ENCODE peak calls at places on chromosome 5, in nine cellular contexts. One of them, this sample, is unnamed. For H3K4me1, the result is how much of the 10 kb centered on the place peaks cover.

GRCh38 chr5:34847552-34847951 is 8.6 kb downstream of the TTC23L start:
- DNase-seq in Peyer's patch: no peak
- DNase-seq in SJSA1: no peak
- DNase-seq in left ventricle myocardium inferior: no peak
- DNase-seq in neural progenitor cell: no peak
- DNase-seq in CD8-positive, alpha-beta T cell: no peak
- DNase-seq in prostate gland: no peak
- DNase-seq in mammary epithelial cell: no peak
- DNase-seq in tibial artery: no peak
- DNase-seq in this sample: no peak

GRCh38 chr5:138789771-138790242 is 36.6 kb downstream of the CTNNA1 start:
- DNase-seq in Peyer's patch: no peak
- DNase-seq in SJSA1: no peak
- DNase-seq in left ventricle myocardium inferior: no peak
- DNase-seq in neural progenitor cell: peak
- DNase-seq in CD8-positive, alpha-beta T cell: no peak
- DNase-seq in prostate gland: no peak
- DNase-seq in mammary epithelial cell: peak
- DNase-seq in tibial artery: no peak
- DNase-seq in this sample: no peak

GRCh38 chr5:76372320-76373054 is 30.6 kb upstream of the IQGAP2 start:
- DNase-seq in Peyer's patch: no peak
- DNase-seq in SJSA1: peak
- DNase-seq in left ventricle myocardium inferior: no peak
- DNase-seq in neural progenitor cell: no peak
- DNase-seq in CD8-positive, alpha-beta T cell: no peak
- DNase-seq in prostate gland: no peak
- DNase-seq in mammary epithelial cell: peak
- DNase-seq in tibial artery: no peak
- DNase-seq in this sample: no peak

GRCh38 chr5:33317271-33317670 is 123.5 kb upstream of the TARS1 start:
- DNase-seq in Peyer's patch: no peak
- DNase-seq in SJSA1: no peak
- DNase-seq in left ventricle myocardium inferior: no peak
- DNase-seq in neural progenitor cell: no peak
- DNase-seq in CD8-positive, alpha-beta T cell: no peak
- DNase-seq in prostate gland: no peak
- DNase-seq in mammary epithelial cell: no peak
- DNase-seq in tibial artery: no peak
- DNase-seq in this sample: no peak

GRCh38 chr5:9820696-9821449 is 190.7 kb upstream of the TAS2R1 start:
- DNase-seq in Peyer's patch: no peak
- DNase-seq in SJSA1: no peak
- DNase-seq in left ventricle myocardium inferior: no peak
- DNase-seq in neural progenitor cell: no peak
- DNase-seq in CD8-positive, alpha-beta T cell: no peak
- DNase-seq in prostate gland: no peak
- DNase-seq in mammary epithelial cell: no peak
- DNase-seq in tibial artery: no peak
- DNase-seq in this sample: no peak

GRCh38 chr5:115069087-115069968 is 100.4 kb downstream of the TRIM36 start:
- DNase-seq in Peyer's patch: no peak
- DNase-seq in SJSA1: no peak
- DNase-seq in left ventricle myocardium inferior: no peak
- DNase-seq in neural progenitor cell: peak
- DNase-seq in CD8-positive, alpha-beta T cell: no peak
- DNase-seq in prostate gland: peak
- DNase-seq in mammary epithelial cell: peak
- DNase-seq in tibial artery: peak
- DNase-seq in this sample: no peak

GRCh38 chr5:64273276-64273675 is 107.6 kb downstream of the RNF180 start:
- DNase-seq in Peyer's patch: no peak
- DNase-seq in SJSA1: no peak
- DNase-seq in left ventricle myocardium inferior: no peak
- DNase-seq in neural progenitor cell: no peak
- DNase-seq in CD8-positive, alpha-beta T cell: no peak
- DNase-seq in prostate gland: no peak
- DNase-seq in mammary epithelial cell: no peak
- DNase-seq in tibial artery: no peak
- DNase-seq in this sample: no peak

GRCh38 chr5:56585973-56586740 is 229.2 kb upstream of the MAP3K1 start:
- DNase-seq in Peyer's patch: no peak
- DNase-seq in SJSA1: no peak
- DNase-seq in left ventricle myocardium inferior: peak
- DNase-seq in neural progenitor cell: peak
- DNase-seq in CD8-positive, alpha-beta T cell: no peak
- DNase-seq in prostate gland: peak
- DNase-seq in mammary epithelial cell: no peak
- DNase-seq in tibial artery: peak
- DNase-seq in this sample: no peak

GRCh38 chr5:72949481-72949880 is 6.4 kb upstream of the FCHO2 start:
- DNase-seq in Peyer's patch: no peak
- DNase-seq in SJSA1: no peak
- DNase-seq in left ventricle myocardium inferior: no peak
- DNase-seq in neural progenitor cell: no peak
- DNase-seq in CD8-positive, alpha-beta T cell: no peak
- DNase-seq in prostate gland: no peak
- DNase-seq in mammary epithelial cell: peak
- DNase-seq in tibial artery: no peak
- DNase-seq in this sample: no peak

GRCh38 chr5:3284506-3284905 is 311.1 kb upstream of the IRX1 start:
- DNase-seq in Peyer's patch: no peak
- DNase-seq in SJSA1: no peak
- DNase-seq in left ventricle myocardium inferior: no peak
- DNase-seq in neural progenitor cell: no peak
- DNase-seq in CD8-positive, alpha-beta T cell: no peak
- DNase-seq in prostate gland: no peak
- DNase-seq in mammary epithelial cell: no peak
- DNase-seq in tibial artery: no peak
- DNase-seq in this sample: no peak

GRCh38 chr5:131005963-131006684 is 158.9 kb downstream of the HINT1 start:
- DNase-seq in Peyer's patch: no peak
- DNase-seq in SJSA1: no peak
- DNase-seq in left ventricle myocardium inferior: no peak
- DNase-seq in neural progenitor cell: peak
- DNase-seq in CD8-positive, alpha-beta T cell: no peak
- DNase-seq in prostate gland: no peak
- DNase-seq in mammary epithelial cell: peak
- DNase-seq in tibial artery: no peak
- DNase-seq in this sample: no peak

GRCh38 chr5:143228597-143229293 is 174.7 kb downstream of the NR3C1 start:
- DNase-seq in Peyer's patch: no peak
- DNase-seq in SJSA1: no peak
- DNase-seq in left ventricle myocardium inferior: no peak
- DNase-seq in neural progenitor cell: no peak
- DNase-seq in CD8-positive, alpha-beta T cell: no peak
- DNase-seq in prostate gland: no peak
- DNase-seq in mammary epithelial cell: no peak
- DNase-seq in tibial artery: no peak
- DNase-seq in this sample: no peak

GRCh38 chr5:31581498-31582099 is 49.5 kb downstream of the C5orf22 start:
- DNase-seq in Peyer's patch: no peak
- DNase-seq in SJSA1: no peak
- DNase-seq in left ventricle myocardium inferior: no peak
- DNase-seq in neural progenitor cell: peak
- DNase-seq in CD8-positive, alpha-beta T cell: no peak
- DNase-seq in prostate gland: no peak
- DNase-seq in mammary epithelial cell: peak
- DNase-seq in tibial artery: no peak
- DNase-seq in this sample: no peak

GRCh38 chr5:74167206-74167929 is 473.2 kb downstream of the ENC1 start:
- DNase-seq in Peyer's patch: no peak
- DNase-seq in SJSA1: no peak
- DNase-seq in left ventricle myocardium inferior: no peak
- DNase-seq in neural progenitor cell: no peak
- DNase-seq in CD8-positive, alpha-beta T cell: no peak
- DNase-seq in prostate gland: peak
- DNase-seq in mammary epithelial cell: peak
- DNase-seq in tibial artery: no peak
- DNase-seq in this sample: no peak

GRCh38 chr5:95907067-95907705 is 54.5 kb downstream of the ELL2 start:
- DNase-seq in Peyer's patch: no peak
- DNase-seq in SJSA1: no peak
- DNase-seq in left ventricle myocardium inferior: no peak
- DNase-seq in neural progenitor cell: no peak
- DNase-seq in CD8-positive, alpha-beta T cell: no peak
- DNase-seq in prostate gland: no peak
- DNase-seq in mammary epithelial cell: no peak
- DNase-seq in tibial artery: no peak
- DNase-seq in this sample: no peak

GRCh38 chr5:136457390-136458094 is 92.2 kb upstream of the TRPC7 start:
- DNase-seq in Peyer's patch: no peak
- DNase-seq in SJSA1: no peak
- DNase-seq in left ventricle myocardium inferior: no peak
- DNase-seq in neural progenitor cell: no peak
- DNase-seq in CD8-positive, alpha-beta T cell: no peak
- DNase-seq in prostate gland: no peak
- DNase-seq in mammary epithelial cell: no peak
- DNase-seq in tibial artery: no peak
- DNase-seq in this sample: no peak

GRCh38 chr5:36919650-36920049 is 43.1 kb downstream of the NIPBL start:
- DNase-seq in Peyer's patch: no peak
- DNase-seq in SJSA1: no peak
- DNase-seq in left ventricle myocardium inferior: no peak
- DNase-seq in neural progenitor cell: no peak
- DNase-seq in CD8-positive, alpha-beta T cell: no peak
- DNase-seq in prostate gland: no peak
- DNase-seq in mammary epithelial cell: no peak
- DNase-seq in tibial artery: no peak
- DNase-seq in this sample: no peak

DNA sequence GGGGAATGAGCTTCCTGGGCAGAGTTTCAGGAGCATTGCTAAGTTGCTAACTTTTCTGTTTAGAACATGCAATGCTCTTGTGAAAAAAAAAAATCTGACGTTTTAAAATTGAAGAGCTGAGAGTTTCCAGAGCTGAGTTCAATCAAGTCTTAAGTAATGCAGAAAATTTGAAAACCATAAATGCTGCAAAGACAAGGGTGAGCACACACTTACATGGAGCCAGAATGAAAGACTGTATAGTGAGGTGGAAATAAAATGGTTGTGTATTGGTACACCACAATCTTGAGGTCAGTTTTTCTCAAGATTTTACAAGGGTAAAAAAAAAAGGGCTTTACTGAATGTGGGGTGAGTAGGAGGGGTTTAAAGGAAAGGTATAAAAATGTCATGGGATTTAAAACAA is 166.0 kb downstream of the GABRB2 start:
- DNase-seq in Peyer's patch: no peak
- DNase-seq in SJSA1: no peak
- DNase-seq in left ventricle myocardium inferior: no peak
- DNase-seq in neural progenitor cell: no peak
- DNase-seq in CD8-positive, alpha-beta T cell: no peak
- DNase-seq in prostate gland: no peak
- DNase-seq in mammary epithelial cell: no peak
- DNase-seq in tibial artery: no peak
- DNase-seq in this sample: no peak
- H3K4me1 ChIP-seq in Peyer's patch: under half
- H3K4me1 ChIP-seq in SJSA1: under half
- H3K4me1 ChIP-seq in left ventricle myocardium inferior: under half
- H3K4me1 ChIP-seq in neural progenitor cell: under half
- H3K4me1 ChIP-seq in CD8-positive, alpha-beta T cell: under half
- H3K4me1 ChIP-seq in prostate gland: under half
- H3K4me1 ChIP-seq in mammary epithelial cell: under half
- H3K4me1 ChIP-seq in tibial artery: under half
- H3K4me1 ChIP-seq in this sample: under half

DNA sequence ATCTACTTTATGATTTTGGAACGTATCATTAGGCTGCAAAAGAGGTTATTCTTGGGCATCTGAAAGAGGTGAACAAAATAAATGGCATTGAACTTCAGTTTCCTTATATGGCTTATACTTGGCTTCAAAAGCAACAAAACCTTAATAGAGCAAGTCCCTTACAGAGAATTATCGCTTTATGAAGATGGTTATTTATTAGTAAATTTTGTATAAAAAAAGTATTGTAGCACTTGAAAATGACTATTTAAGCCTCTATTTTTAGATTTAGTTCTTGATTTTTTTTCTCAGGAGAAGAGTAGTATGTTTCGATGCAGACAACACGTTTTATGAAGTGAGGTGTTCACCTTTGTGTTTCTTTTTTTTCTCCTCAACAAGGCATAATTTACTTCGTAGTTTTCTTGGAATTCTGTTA is 2.0 kb downstream of the ERBIN start:
- DNase-seq in Peyer's patch: no peak
- DNase-seq in SJSA1: no peak
- DNase-seq in left ventricle myocardium inferior: no peak
- DNase-seq in neural progenitor cell: no peak
- DNase-seq in CD8-positive, alpha-beta T cell: no peak
- DNase-seq in prostate gland: no peak
- DNase-seq in mammary epithelial cell: peak
- DNase-seq in tibial artery: no peak
- DNase-seq in this sample: no peak
- H3K4me3 ChIP-seq in Peyer's patch: peak
- H3K4me3 ChIP-seq in SJSA1: peak
- H3K4me3 ChIP-seq in left ventricle myocardium inferior: peak
- H3K4me3 ChIP-seq in neural progenitor cell: peak
- H3K4me3 ChIP-seq in CD8-positive, alpha-beta T cell: peak
- H3K4me3 ChIP-seq in prostate gland: peak
- H3K4me3 ChIP-seq in mammary epithelial cell: peak
- H3K4me3 ChIP-seq in tibial artery: peak
- H3K4me3 ChIP-seq in this sample: peak

GRCh38 chr5:179243333-179243732 is 101.9 kb downstream of the ADAMTS2 start:
- DNase-seq in Peyer's patch: peak
- DNase-seq in SJSA1: no peak
- DNase-seq in left ventricle myocardium inferior: no peak
- DNase-seq in neural progenitor cell: no peak
- DNase-seq in CD8-positive, alpha-beta T cell: no peak
- DNase-seq in prostate gland: no peak
- DNase-seq in mammary epithelial cell: no peak
- DNase-seq in tibial artery: no peak
- DNase-seq in this sample: no peak
- H3K27ac ChIP-seq in Peyer's patch: no peak
- H3K27ac ChIP-seq in SJSA1: no peak
- H3K27ac ChIP-seq in left ventricle myocardium inferior: peak
- H3K27ac ChIP-seq in neural progenitor cell: no peak
- H3K27ac ChIP-seq in CD8-positive, alpha-beta T cell: no peak
- H3K27ac ChIP-seq in prostate gland: no peak
- H3K27ac ChIP-seq in mammary epithelial cell: no peak
- H3K27ac ChIP-seq in tibial artery: no peak
- H3K27ac ChIP-seq in this sample: no peak

DNA sequence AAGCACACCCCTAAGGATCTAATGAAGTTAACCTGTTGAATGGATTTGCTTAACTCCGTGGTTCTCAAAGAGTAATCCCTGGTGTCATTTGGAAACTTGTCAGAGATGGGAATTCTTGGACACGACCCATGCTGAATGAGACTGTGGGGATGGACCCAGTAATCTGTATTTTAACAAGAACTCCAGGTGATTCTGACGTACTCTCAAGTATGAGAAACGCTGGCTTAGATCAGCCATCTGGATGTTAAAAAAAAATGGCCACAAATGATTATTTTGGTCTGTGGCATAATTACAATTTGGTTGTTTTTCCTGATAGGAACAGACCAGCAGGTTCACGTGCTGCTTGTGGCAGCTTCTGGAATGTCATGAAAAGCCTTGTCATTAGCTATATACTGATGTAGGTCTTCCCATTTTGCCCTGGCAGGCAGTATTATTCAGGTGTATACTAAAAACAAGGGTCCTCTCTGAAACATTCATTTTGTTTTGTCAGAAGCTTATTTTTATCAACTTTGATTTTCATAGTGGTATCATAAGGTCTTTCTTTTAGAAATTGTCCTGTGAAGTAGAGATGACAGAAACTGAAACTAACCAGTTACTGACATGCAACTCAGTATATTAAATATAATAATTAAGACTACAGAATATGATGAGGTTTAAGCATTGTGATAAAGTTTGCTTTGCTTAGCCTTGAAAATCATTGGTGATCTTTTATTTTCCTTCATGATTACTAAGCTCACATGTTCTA is 15.4 kb downstream of the CPEB4 start:
- DNase-seq in Peyer's patch: no peak
- DNase-seq in SJSA1: no peak
- DNase-seq in left ventricle myocardium inferior: no peak
- DNase-seq in neural progenitor cell: no peak
- DNase-seq in CD8-positive, alpha-beta T cell: no peak
- DNase-seq in prostate gland: no peak
- DNase-seq in mammary epithelial cell: no peak
- DNase-seq in tibial artery: no peak
- DNase-seq in this sample: no peak
- H3K4me1 ChIP-seq in Peyer's patch: under half
- H3K4me1 ChIP-seq in SJSA1: under half
- H3K4me1 ChIP-seq in left ventricle myocardium inferior: half or more
- H3K4me1 ChIP-seq in neural progenitor cell: under half
- H3K4me1 ChIP-seq in CD8-positive, alpha-beta T cell: under half
- H3K4me1 ChIP-seq in prostate gland: under half
- H3K4me1 ChIP-seq in mammary epithelial cell: under half
- H3K4me1 ChIP-seq in tibial artery: half or more
- H3K4me1 ChIP-seq in this sample: under half